ENCODE peak calls at places on chromosomes 2 and 18, in four cellular contexts. T is heart left ventricle, N is testis, X is GM12865. G is an unnamed sample.

GRCh38 chr2:109381327-109381820 is 232.4 kb downstream of the SEPTIN10 start:
- DNase-seq in T (no peak), N (no peak), X (no peak), G (peak)

GRCh38 chr2:75007061-75007460 is 48.6 kb downstream of the POLE4 start:
- DNase-seq in T (no peak), N (no peak), X (no peak), G (no peak)

GRCh38 chr18:5057348-5058012 is 139.6 kb downstream of the AKAIN1 start:
- DNase-seq in T (peak), N (peak), X (peak), G (peak)

GRCh38 chr2:40450066-40450841 is 1.6 kb downstream of the SLC8A1 start:
- DNase-seq in T (no peak), N (no peak), X (no peak), G (peak)

GRCh38 chr2:172281648-172282576 is 145.5 kb upstream of the ITGA6 start:
- DNase-seq in T (no peak), N (no peak), X (no peak), G (no peak)

GRCh38 chr2:3131636-3132326 is 245.8 kb downstream of the EIPR1 start:
- DNase-seq in T (no peak), N (no peak), X (no peak), G (peak)

GRCh38 chr2:84938194-84938879 is 32.6 kb upstream of the KCMF1 start:
- DNase-seq in T (no peak), N (no peak), X (peak), G (no peak)

GRCh38 chr18:30712383-30712782 is 330.2 kb downstream of the DSC3 start:
- DNase-seq in T (no peak), N (no peak), X (peak), G (no peak)

GRCh38 chr2:45263147-45263546 is 253.9 kb upstream of the SIX2 start:
- DNase-seq in T (no peak), N (no peak), X (no peak), G (no peak)

GRCh38 chr2:165863816-165864221 is 69.8 kb upstream of the GALNT3 start:
- DNase-seq in T (no peak), N (no peak), X (peak), G (no peak)

GRCh38 chr18:11728247-11728646 is 39.2 kb downstream of the GNAL start:
- DNase-seq in T (no peak), N (no peak), X (peak), G (peak)

GRCh38 chr2:223050900-223051299 is 1.1 kb upstream of the KCNE4 start:
- DNase-seq in T (no peak), N (peak), X (no peak), G (no peak)

GRCh38 chr2:235095569-235095968 is 143.8 kb downstream of the SH3BP4 start:
- DNase-seq in T (no peak), N (no peak), X (no peak), G (no peak)

GRCh38 chr18:59264136-59264571 is 9.1 kb downstream of the RAX start:
- DNase-seq in T (no peak), N (no peak), X (no peak), G (peak)

GRCh38 chr2:11051280-11051679 is 104.0 kb upstream of the SLC66A3 start:
- DNase-seq in T (no peak), N (no peak), X (no peak), G (no peak)

GRCh38 chr2:226352941-226353558 is 446.6 kb downstream of the IRS1 start:
- DNase-seq in T (no peak), N (no peak), X (no peak), G (no peak)

GRCh38 chr2:46852598-46852997 is 63.0 kb downstream of the MCFD2 start:
- DNase-seq in T (no peak), N (no peak), X (no peak), G (no peak)

GRCh38 chr18:47752796-47753645 is 177.4 kb downstream of the SMAD2 start:
- DNase-seq in T (no peak), N (no peak), X (no peak), G (no peak)

GRCh38 chr18:79949571-79950439 is 1.6 kb downstream of the SLC66A2 start:
- DNase-seq in T (no peak), N (peak), X (peak), G (no peak)

GRCh38 chr2:108323619-108324018 is 34.9 kb downstream of the SULT1C2 start:
- DNase-seq in T (no peak), N (no peak), X (no peak), G (no peak)

GRCh38 chr18:40365526-40365925 is 1589.5 kb upstream of the PIK3C3 start:
- DNase-seq in T (no peak), N (no peak), X (no peak), G (no peak)

GRCh38 chr2:84494070-84494469 is 22.2 kb upstream of the DNAH6 start:
- DNase-seq in T (no peak), N (no peak), X (no peak), G (no peak)

GRCh38 chr18:62339106-62339988 is 14.2 kb downstream of the TNFRSF11A start:
- DNase-seq in T (no peak), N (no peak), X (no peak), G (peak)

GRCh38 chr18:76620326-76620813 is 125.3 kb upstream of the ZNF516 start:
- DNase-seq in T (peak), N (peak), X (peak), G (peak)

GRCh38 chr2:197209274-197209673 is 101.3 kb downstream of the ANKRD44 start:
- DNase-seq in T (no peak), N (no peak), X (peak), G (no peak)

GRCh38 chr2:241330616-241330981 is 14.9 kb downstream of the SEPTIN2 start:
- DNase-seq in T (no peak), N (no peak), X (no peak), G (no peak)

GRCh38 chr18:9437049-9437448 is 38.3 kb upstream of the RALBP1 start:
- DNase-seq in T (no peak), N (no peak), X (no peak), G (no peak)

GRCh38 chr2:174337337-174338154 is 2.8 kb downstream of the SP9 start:
- DNase-seq in T (no peak), N (no peak), X (no peak), G (peak)

GRCh38 chr18:71878226-71878625 is 665.9 kb downstream of the CBLN2 start:
- DNase-seq in T (no peak), N (no peak), X (no peak), G (no peak)

GRCh38 chr2:6358985-6359384 is 506.7 kb downstream of the CMPK2 start:
- DNase-seq in T (no peak), N (no peak), X (no peak), G (no peak)

GRCh38 chr2:156343096-156343939 is 10.8 kb upstream of the NR4A2 start:
- DNase-seq in T (no peak), N (no peak), X (no peak), G (no peak)

GRCh38 chr2:240441326-240441992 is 6.0 kb downstream of the GPC1 start:
- DNase-seq in T (peak), N (no peak), X (no peak), G (no peak)

GRCh38 chr2:157326683-157327082 is 1.1 kb upstream of the ERMN start:
- DNase-seq in T (peak), N (no peak), X (no peak), G (no peak)

GRCh38 chr2:230797515-230798495 is 66.9 kb upstream of the ITM2C start:
- DNase-seq in T (no peak), N (no peak), X (peak), G (no peak)

GRCh38 chr2:238873401-238873801 is 25.5 kb downstream of the TWIST2 start:
- DNase-seq in T (no peak), N (no peak), X (no peak), G (no peak)
- H3K4me3 ChIP-seq in T (no peak), N (no peak), X (no peak), G (no peak)

DNA sequence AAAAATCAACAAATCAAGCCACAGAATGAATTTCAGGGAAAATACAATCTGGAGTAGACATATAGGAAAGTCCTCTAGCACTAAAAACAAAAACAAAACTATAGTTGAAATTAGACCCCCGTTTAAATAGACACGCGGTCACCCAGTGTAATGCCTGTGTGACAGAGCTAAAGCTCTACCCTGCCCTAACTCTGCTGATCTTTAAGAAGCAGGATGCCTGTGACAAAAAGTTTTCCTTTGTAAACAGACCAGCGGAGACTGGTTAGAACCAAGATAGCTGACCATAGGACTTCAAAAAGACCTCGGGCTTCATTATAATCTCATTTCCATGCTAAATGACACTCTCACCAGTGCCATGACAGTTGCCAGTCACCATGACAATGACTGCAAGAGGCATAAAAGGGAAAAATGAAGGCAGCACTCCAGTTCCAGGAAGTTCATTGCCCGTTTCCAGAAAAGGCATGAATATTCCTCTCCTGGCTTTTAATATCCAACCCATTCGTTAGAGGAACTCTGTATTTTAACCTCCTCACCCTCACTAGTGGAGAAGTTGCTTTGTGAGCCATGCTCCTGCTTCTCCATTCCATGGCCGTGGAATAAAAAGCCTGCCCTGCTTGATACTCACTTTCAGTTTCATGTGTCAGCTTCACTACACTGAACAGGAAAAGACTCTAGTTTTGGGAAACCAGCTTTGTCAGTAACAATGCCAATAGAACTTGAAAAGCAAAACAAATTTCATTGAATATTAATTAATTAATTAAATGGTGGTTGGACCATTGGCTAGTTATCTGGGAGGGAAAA is 157.1 kb upstream of the COPS8 start:
- DNase-seq in T (no peak), N (no peak), X (no peak), G (no peak)
- H3K4me3 ChIP-seq in T (peak), N (no peak), X (peak), G (no peak)

GRCh38 chr2:143254108-143254507 is 124.9 kb downstream of the ARHGAP15 start:
- DNase-seq in T (no peak), N (no peak), X (no peak), G (no peak)
- H3K4me3 ChIP-seq in T (no peak), N (no peak), X (no peak), G (no peak)

DNA sequence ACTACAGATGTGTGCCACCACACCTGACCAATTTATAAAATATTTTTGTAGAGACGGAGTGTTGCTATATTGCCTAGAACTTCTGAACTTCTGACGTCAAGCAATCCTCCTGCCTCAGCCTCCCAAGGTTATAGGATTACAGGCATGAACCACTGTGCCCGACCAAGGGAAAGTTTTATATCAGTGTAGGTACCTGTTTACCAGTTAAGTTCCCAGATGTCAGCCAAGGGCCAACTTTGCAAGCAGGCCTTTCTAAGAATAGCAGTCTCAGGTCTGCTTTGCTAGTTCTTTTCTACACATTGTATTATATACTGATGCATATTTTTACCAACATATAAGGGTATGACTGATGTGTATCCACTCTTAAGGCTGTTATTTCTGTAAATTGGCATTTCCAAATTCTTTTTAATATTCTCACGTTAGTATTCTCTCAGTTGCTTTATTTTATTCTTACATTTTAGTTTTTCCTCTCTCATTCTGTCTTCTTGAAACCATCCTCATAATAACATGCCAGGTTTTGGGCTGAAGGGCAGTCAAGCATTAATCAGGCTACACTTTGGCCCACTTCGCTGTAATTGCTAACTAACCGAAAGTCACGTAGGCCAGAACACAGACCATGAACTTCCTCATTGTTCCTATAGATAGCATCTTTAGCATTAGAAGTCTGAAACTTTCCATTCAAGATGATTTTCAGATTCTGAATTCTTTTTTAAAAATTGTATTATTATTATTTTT is 25.0 kb upstream of the CXXC1 start:
- DNase-seq in T (no peak), N (no peak), X (peak), G (no peak)
- H3K4me3 ChIP-seq in T (no peak), N (no peak), X (peak), G (no peak)

GRCh38 chr2:224369028-224369632 is 32.8 kb downstream of the FAM124B start:
- DNase-seq in T (no peak), N (no peak), X (peak), G (peak)
- H3K4me3 ChIP-seq in T (no peak), N (no peak), X (no peak), G (no peak)

DNA sequence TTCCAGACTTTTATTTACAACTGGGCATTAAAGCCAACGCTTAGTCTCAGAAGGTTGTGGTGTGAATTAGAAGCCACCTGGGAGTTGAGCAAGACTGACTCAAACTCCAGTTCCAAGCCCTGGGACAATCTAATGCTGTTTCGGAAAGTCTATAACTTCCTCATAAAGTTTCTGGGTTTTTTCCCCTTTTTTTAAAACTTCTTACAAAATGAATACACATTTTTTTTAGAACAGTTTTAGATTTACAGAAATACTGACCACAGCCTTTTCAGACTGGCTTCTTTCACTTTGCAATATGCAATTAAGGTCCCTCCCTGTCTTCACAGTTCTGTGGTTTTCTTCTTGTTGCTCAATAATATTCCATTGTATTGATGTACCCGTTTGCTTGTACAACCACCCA is 115.9 kb upstream of the TWIST2 start:
- DNase-seq in T (no peak), N (no peak), X (no peak), G (no peak)
- H3K4me3 ChIP-seq in T (no peak), N (no peak), X (no peak), G (no peak)